ENCODE peak calls at places on chromosomes 13 and 19, in five cellular contexts. O is uterus, U is A549, S is sigmoid colon, L is HCT116. K is an unnamed sample.

GRCh38 chr13:65966991-65967451 is 1263.1 kb downstream of the PCDH9 start:
- DNase-seq in L (peak; percentile 60), S (no peak), U (peak; percentile 10), O (no peak), K (peak; percentile 65)

GRCh38 chr13:48235814-48236135 is 2.8 kb downstream of the ITM2B start:
- DNase-seq in L (no peak), S (no peak), U (no peak), O (no peak), K (no peak)

GRCh38 chr13:109694972-109695371 is 91.4 kb downstream of the IRS2 start:
- DNase-seq in L (no peak), O (no peak), S (no peak), U (no peak), K (peak; percentile 45)

GRCh38 chr13:73954808-73955207 is 179.4 kb downstream of the KLF12 start:
- DNase-seq in U (no peak), S (no peak), L (no peak), O (no peak), K (no peak)

GRCh38 chr19:54439174-54439851 is 9.7 kb upstream of the LENG8 start:
- DNase-seq in O (no peak), L (no peak), S (no peak), U (peak; percentile 69), K (peak; percentile 55)

GRCh38 chr13:112142401-112142930 is 75.5 kb downstream of the SOX1 start:
- DNase-seq in L (no peak), U (no peak), O (no peak), S (no peak), K (no peak)

GRCh38 chr13:73684286-73684685 is 449.9 kb downstream of the KLF12 start:
- DNase-seq in O (no peak), U (no peak), S (no peak), L (no peak), K (no peak)

GRCh38 chr13:91768746-91769145 is 370.3 kb downstream of the GPC5 start:
- DNase-seq in O (no peak), S (no peak), U (no peak), L (no peak), K (no peak)

GRCh38 chr19:29625316-29625715 is 19.2 kb downstream of the POP4 start:
- DNase-seq in L (no peak), U (no peak), S (no peak), O (no peak), K (no peak)

GRCh38 chr19:35041548-35042055 is at the start of gene HPN:
- DNase-seq in O (no peak), L (no peak), U (no peak), S (no peak), K (no peak)

GRCh38 chr19:35042056-35042730 is 672 bp downstream of the HPN start:
- DNase-seq in S (no peak), O (no peak), U (no peak), L (no peak), K (no peak)

GRCh38 chr19:35039881-35040456 is 1.6 kb upstream of the HPN start:
- DNase-seq in U (no peak), S (no peak), L (no peak), O (no peak), K (no peak)

GRCh38 chr19:35040474-35040825 is 1.1 kb upstream of the HPN start:
- DNase-seq in L (no peak), U (no peak), S (no peak), O (no peak), K (no peak)

GRCh38 chr19:35040826-35041547 is 534 bp upstream of the HPN start:
- DNase-seq in U (no peak), O (peak; percentile 86), S (peak; percentile 94), L (no peak), K (no peak)
- H3K4me3 ChIP-seq in U (no peak overlapping the region), O (no peak overlapping the region), S (peak overlapping the region; percentile 10), L (no peak overlapping the region), K (no peak overlapping the region)

DNA sequence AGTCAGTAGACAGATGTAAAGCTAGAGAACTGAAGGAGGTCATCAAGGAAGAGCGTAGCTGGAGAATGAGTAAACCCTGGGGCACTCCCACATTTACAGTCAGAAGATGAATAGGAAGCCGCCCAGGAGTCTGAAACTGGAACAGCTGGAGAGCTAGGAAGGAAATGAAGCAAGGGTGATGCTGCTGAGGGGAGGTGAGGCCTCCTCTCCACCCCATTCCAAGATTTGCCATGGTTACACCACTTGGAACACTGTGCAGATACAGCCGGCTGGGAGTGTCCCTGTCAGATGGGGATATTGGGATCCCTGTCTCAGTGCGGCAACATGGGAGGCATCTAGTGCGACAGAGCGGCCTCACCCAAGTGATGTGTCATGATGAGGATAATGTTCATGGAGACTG is 51.8 kb upstream of the GPI start:
- DNase-seq in U (no peak), S (no peak), O (no peak), L (no peak), K (no peak)
- TF ChIP-seq POLR2A in U (no peak), S (no peak), O (no peak), L (no peak), K (no peak)

GRCh38 chr13:94952787-94953186 is 240.4 kb upstream of the SOX21 start:
- DNase-seq in L (no peak), O (no peak), S (no peak), U (no peak), K (no peak)
- H3K4me3 ChIP-seq in L (no peak overlapping the region), O (no peak overlapping the region), S (no peak overlapping the region), U (no peak overlapping the region), K (no peak overlapping the region)

DNA sequence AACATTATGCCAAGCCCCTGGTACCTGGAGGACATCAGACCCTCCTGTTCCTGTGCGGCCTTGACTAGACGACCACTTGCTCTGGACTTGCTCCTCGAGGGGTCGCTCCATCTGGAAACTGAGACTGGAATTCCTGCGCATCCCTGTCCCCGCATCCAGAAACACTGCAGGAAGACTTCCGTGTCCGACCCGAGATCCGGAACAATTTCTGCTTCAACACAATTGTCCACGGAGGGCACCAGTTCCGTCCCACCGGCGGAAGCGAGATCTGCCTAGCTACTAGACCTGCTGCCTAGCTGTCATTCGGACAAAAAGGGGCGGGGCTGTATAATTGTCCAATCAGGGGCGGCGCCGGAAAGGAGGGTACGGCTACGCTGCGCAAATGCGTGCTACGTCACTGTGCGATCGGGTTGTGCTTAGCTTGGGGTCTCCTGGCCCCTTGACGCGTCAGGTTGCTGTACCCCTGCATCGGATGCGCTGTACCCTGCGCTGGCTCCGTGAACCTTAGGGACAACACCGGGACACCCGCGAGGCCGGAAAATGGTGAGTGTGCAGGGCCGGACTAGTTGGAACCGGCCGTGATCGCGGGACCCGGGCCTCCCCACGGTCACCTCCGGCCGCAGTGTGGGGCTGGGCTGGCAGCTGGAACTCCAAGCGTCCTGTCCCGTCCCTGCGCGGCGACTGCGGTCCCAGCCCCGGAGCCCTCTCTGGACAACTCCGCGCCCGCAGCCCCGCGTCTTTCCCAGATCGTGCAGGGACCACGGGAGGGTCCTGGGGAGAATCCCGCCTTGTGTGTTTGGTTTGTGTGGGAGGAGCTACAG is at the start of the genes ZNF490 and ZNF791:
- DNase-seq in S (peak; percentile 99), O (peak; percentile 99), U (peak; percentile 89), L (peak; percentile 96), K (peak; percentile 96)
- TF ChIP-seq POLR2A in S (peak; percentile 88), O (peak; percentile 92), U (peak; percentile 37), L (peak; percentile 61), K (peak; percentile 91)

GRCh38 chr13:30864352-30865130 is 41.5 kb upstream of the MEDAG start:
- DNase-seq in U (no peak), L (no peak), S (no peak), O (peak; percentile 44), K (no peak)
- H3K4me3 ChIP-seq in U (no peak overlapping the region), L (no peak overlapping the region), S (no peak overlapping the region), O (no peak overlapping the region), K (no peak overlapping the region)

DNA sequence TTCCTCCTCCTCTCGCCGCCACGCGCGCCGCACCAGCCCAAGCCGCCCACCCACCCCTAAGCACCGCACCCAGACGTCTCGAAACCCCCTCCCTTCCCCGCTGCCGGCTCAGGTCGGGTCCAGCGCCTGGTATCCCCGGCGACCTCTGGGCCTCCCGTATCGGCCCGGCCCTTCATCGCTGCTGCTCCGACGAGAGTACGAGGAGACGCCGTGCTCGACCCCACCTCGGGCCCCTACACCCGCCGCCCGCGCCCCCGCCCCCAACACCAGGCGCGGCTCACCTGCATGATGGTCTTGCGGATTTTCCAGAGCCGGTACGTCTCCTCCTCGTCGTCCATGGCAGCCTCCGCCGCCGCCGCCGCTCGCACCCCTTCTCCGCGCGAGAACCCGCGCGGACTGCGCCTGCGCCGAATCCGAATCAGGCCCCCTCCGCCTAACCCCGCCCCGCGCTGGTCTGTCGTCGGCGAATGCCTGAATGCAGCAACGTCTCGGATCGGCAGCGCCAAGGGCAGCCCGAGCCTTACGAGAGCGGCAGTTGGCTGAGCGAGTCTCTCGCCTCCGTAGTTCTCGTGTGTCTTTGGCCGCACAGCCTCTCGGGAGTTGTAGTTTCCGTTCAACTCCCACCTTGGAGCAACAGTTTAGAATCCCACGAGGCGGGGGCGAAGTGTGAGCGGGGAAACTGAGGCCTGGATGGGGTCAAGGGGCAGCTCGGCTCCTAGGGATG is at the start of gene POLR2E:
- DNase-seq in L (peak; percentile 94), O (peak; percentile 99), U (peak; percentile 79), S (peak; percentile 100), K (peak; percentile 93)
- TF ChIP-seq POLR2A in L (peak; percentile 55), O (peak; percentile 88), U (peak; percentile 83), S (peak; percentile 77), K (peak; percentile 49)

DNA sequence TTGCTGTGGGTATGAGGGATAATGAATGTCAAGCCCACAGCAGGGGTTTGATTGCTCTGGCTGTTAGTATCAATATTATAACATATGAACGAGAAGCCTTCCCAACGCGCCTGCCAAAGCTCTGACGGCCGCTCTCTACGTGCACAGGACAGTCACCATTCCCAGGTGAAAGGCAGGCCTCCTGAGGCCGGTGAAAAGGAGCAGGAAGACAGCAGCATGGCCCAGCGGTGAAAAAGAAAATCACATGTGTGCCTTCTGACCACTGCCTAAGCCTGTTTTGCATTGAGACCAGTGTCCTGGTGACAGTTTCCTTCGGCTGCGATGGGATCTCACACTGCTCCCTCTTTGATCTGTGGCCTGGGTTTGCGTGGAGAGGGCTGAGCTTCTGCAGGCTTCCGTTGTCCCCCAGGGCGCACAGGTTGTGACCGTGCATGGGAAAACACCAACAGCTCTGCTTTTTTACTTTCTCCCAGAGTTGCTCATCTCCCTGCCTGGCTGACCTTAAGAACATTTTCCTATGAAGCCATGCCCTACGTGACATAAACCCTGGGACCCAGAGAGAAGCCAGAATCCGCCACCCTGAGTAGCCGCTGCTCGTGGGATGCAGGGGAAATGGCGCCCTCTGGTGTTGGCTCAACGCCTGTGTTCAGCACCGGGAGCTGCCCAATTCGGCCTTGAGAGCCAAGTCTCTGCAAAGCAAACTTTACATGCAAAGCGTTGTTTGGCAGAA is 112.0 kb upstream of the GPR12 start:
- DNase-seq in S (no peak), U (peak; percentile 8), O (no peak), L (peak; percentile 24), K (peak; percentile 80)
- H3K4me3 ChIP-seq in S (no peak overlapping the region), U (no peak overlapping the region), O (no peak overlapping the region), L (no peak overlapping the region), K (no peak overlapping the region)

DNA sequence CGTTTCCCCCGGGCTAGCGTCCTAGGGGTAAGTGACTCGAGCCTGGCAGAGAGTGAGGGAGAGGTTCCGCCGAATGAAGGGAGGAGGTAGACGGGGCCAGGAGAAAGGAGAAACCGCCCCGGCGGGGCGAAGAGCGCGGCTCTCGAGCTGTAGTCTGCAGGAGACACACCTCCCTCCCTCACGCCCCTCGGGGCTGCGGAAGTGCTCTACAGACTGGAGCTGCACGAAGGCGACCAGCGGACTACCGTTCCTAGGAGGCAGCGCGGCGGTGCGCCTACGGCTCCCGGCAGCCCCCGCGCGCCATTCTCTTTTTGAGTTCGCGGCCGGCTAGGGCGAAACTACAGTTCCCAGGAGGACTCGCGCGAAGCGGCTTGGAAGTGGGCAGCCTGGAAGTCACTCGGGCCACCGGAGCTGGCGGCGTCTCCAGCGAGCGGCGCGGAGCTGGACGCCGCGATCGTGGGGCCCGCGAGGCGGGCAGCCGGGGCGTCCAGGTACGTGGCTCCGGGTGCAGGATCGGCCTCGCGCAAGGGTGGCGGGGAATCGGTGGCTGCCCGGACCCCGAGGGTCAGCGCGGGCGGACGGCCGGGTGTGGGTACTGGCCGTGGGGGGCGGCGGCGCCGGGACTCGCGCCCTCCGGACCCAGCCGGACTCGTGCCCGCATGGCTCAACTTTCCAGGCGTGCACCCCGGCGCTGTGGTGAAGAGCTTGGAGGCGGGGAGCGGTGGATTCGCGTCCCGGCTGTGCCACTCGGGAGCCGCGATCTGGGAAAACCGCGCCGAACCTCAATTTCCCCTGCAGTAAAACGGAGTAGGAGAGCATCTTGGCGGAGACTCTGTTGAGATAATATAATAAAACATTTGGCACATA is at the start of gene SIPA1L3:
- DNase-seq in O (peak; percentile 90), U (peak; percentile 99), S (peak; percentile 95), L (peak; percentile 84), K (peak; percentile 95)
- TF ChIP-seq POLR2A in O (peak; percentile 64), U (peak; percentile 74), S (no peak), L (peak; percentile 38), K (peak; percentile 25)

K was measured in NB4.